ENCODE peak calls at places on chromosomes 7 and 10, in five cellular contexts. P is HepG2, U is SK-N-SH, V is GM12878, W is K562. O is an unnamed sample.

GRCh38 chr7:121181357-121181756 is 147.4 kb upstream of the WNT16 start:
- DNase-seq in P (no peak), U (no peak), V (no peak), W (no peak), O (no peak)

GRCh38 chr7:74138945-74139843 is 35.0 kb upstream of the EIF4H start:
- DNase-seq in P (no peak), U (no peak), V (no peak), W (no peak), O (no peak)

GRCh38 chr7:140403878-140404564 is at the start of gene RAB19:
- DNase-seq in P (no peak), U (no peak), V (no peak), W (peak; percentile 45), O (no peak)

GRCh38 chr10:103062854-103063642 is 130.0 kb downstream of the NT5C2 start:
- DNase-seq in P (no peak), U (no peak), V (no peak), W (no peak), O (no peak)

GRCh38 chr10:96292971-96293909 is 11.0 kb upstream of the DNTT start:
- DNase-seq in P (peak; percentile 70), U (peak; percentile 36), V (no peak), W (peak; percentile 33), O (peak; percentile 30)

GRCh38 chr7:146961617-146962016 is 845.0 kb downstream of the CNTNAP2 start:
- DNase-seq in P (no peak), U (no peak), V (no peak), W (no peak), O (peak; percentile 4)

GRCh38 chr7:151110236-151110940 is 24.1 kb downstream of the AGAP3 start:
- DNase-seq in P (no peak), U (peak; percentile 50), V (no peak), W (no peak), O (no peak)

GRCh38 chr10:7667262-7668141 is 736 bp upstream of the ITIH5 start:
- DNase-seq in P (peak; percentile 10), U (peak; percentile 67), V (no peak), W (no peak), O (no peak)

GRCh38 chr7:130486114-130486962 is 5.5 kb upstream of the MEST start:
- DNase-seq in P (peak; percentile 78), U (peak; percentile 36), V (no peak), W (peak; percentile 58), O (peak; percentile 62)

GRCh38 chr7:2870471-2870941 is 26.4 kb upstream of the GNA12 start:
- DNase-seq in P (no peak), U (peak; percentile 29), V (no peak), W (peak; percentile 15), O (peak; percentile 51)

GRCh38 chr7:78323118-78323517 is 524.5 kb downstream of the PHTF2 start:
- DNase-seq in P (no peak), U (no peak), V (no peak), W (no peak), O (no peak)

GRCh38 chr10:24513155-24513554 is 210.5 kb downstream of the ARHGAP21 start:
- DNase-seq in P (no peak), U (no peak), V (no peak), W (peak; percentile 23), O (no peak)

GRCh38 chr10:94567714-94568520 is 22.3 kb downstream of the HELLS start:
- DNase-seq in P (no peak), U (no peak), V (no peak), W (no peak), O (no peak)

GRCh38 chr10:108684431-108684830 is 1238.9 kb downstream of the XPNPEP1 start:
- DNase-seq in P (no peak), U (no peak), V (no peak), W (no peak), O (no peak)

GRCh38 chr10:43852141-43852540 is 203.5 kb upstream of the ZNF32 start:
- DNase-seq in P (no peak), U (no peak), V (no peak), W (no peak), O (no peak)

GRCh38 chr7:11831727-11832495 is at the start of gene THSD7A:
- DNase-seq in P (peak; percentile 7), U (peak; percentile 92), V (no peak), W (no peak), O (peak; percentile 26)

GRCh38 chr7:119522263-119522662 is 750.7 kb upstream of the KCND2 start:
- DNase-seq in P (no peak), U (no peak), V (no peak), W (no peak), O (no peak)

GRCh38 chr10:32419615-32420014 is 26.3 kb upstream of the CCDC7 start:
- DNase-seq in P (no peak), U (no peak), V (no peak), W (no peak), O (no peak)

GRCh38 chr7:101595766-101596537 is 33.1 kb downstream of the MYL10 start:
- DNase-seq in P (no peak), U (no peak), V (no peak), W (no peak), O (no peak)

GRCh38 chr10:81414038-81414437 is 461.0 kb upstream of the NRG3 start:
- DNase-seq in P (no peak), U (no peak), V (no peak), W (no peak), O (no peak)

GRCh38 chr10:51176976-51177690 is 102.8 kb downstream of the PRKG1 start:
- DNase-seq in P (no peak), U (no peak), V (no peak), W (no peak), O (no peak)

GRCh38 chr10:101774589-101775272 is 1.2 kb downstream of the FGF8 start:
- DNase-seq in P (no peak), U (peak; percentile 37), V (no peak), W (no peak), O (no peak)

GRCh38 chr7:139828446-139828845 is 618 bp upstream of the TBXAS1 start:
- DNase-seq in P (no peak), U (no peak), V (no peak), W (no peak), O (no peak)

GRCh38 chr10:15333909-15334649 is 37.0 kb downstream of the FAM171A1 start:
- DNase-seq in P (peak; percentile 96), U (peak; percentile 33), V (no peak), W (no peak), O (no peak)

GRCh38 chr10:72062341-72062740 is 26.0 kb downstream of the SPOCK2 start:
- DNase-seq in P (no peak), U (no peak), V (no peak), W (no peak), O (no peak)

GRCh38 chr7:105230486-105230885 is 158.2 kb downstream of the SRPK2 start:
- DNase-seq in P (no peak), U (no peak), V (no peak), W (no peak), O (no peak)

GRCh38 chr7:106021211-106022067 is 58.4 kb downstream of the CDHR3 start:
- DNase-seq in P (no peak), U (peak; percentile 41), V (no peak), W (no peak), O (no peak)

GRCh38 chr10:69813632-69814031 is 11.9 kb downstream of the COL13A1 start:
- DNase-seq in P (no peak), U (no peak), V (no peak), W (no peak), O (no peak)

GRCh38 chr7:80307251-80307856 is 172.7 kb downstream of the GNAI1 start:
- DNase-seq in P (no peak), U (peak; percentile 15), V (no peak), W (no peak), O (no peak)

GRCh38 chr10:128097783-128098182 is 28.4 kb downstream of the MKI67 start:
- DNase-seq in P (no peak), U (no peak), V (no peak), W (no peak), O (no peak)

GRCh38 chr10:50318129-50318528 is 66.8 kb upstream of the ASAH2 start:
- DNase-seq in P (no peak), U (no peak), V (no peak), W (no peak), O (no peak)

GRCh38 chr7:36972140-36972518 is 247.8 kb upstream of the AOAH start:
- DNase-seq in P (peak; percentile 97), U (no peak), V (no peak), W (no peak), O (no peak)

GRCh38 chr10:3906511-3907111 is 121.6 kb upstream of the KLF6 start:
- DNase-seq in P (peak; percentile 84), U (no peak), V (no peak), W (no peak), O (no peak)

GRCh38 chr10:3902809-3903410 is 117.9 kb upstream of the KLF6 start:
- DNase-seq in P (no peak), U (no peak), V (no peak), W (no peak), O (no peak)

GRCh38 chr10:3907514-3907913 is 122.5 kb upstream of the KLF6 start:
- DNase-seq in P (no peak), U (no peak), V (no peak), W (no peak), O (no peak)

GRCh38 chr10:3902054-3902808 is 117.2 kb upstream of the KLF6 start:
- DNase-seq in P (peak; percentile 38), U (no peak), V (peak; percentile 93), W (no peak), O (no peak)

DNA sequence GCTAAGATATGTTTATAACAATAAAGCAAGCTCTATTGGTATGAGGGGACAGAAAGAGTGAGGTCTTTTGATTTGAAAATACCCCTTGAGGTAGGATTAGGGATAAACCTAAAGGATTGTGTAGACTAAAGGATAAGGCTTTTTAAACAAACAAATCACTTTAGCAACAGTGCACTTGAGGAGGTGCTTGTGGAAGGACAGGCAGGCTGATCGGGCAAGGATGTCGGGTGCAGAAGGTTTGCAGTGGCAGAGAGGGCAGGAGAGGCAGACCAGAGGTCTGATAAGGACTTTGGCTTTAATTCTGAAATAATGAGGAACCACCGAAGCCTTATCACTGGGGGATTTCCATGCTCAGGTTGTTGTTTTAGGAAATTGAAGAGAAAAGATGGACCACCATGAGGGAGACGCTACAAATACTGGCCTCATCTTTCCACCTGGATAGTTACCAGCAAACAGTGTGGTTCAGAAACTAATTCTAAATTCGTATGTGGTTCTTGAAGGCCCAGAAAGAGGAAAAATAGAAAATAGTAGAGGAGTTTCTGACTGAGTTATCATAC is 119.5 kb upstream of the KLF6 start:
- DNase-seq in P (no peak), U (no peak), V (no peak), W (no peak), O (no peak)
- TF ChIP-seq CTCF in P (no peak), U (no peak), V (no peak), W (no peak), O (no peak)

GRCh38 chr10:44958196-44958896 is 1.3 kb upstream of the RASSF4 start:
- DNase-seq in P (no peak), U (no peak), V (no peak), W (no peak), O (no peak)
- TF ChIP-seq REST in P (no peak), U (no peak), V (no peak), W (no peak), O (no peak)

GRCh38 chr7:39415091-39415820 is 150.9 kb upstream of the YAE1 start:
- DNase-seq in P (no peak), U (no peak), V (no peak), W (no peak), O (no peak)
- TF ChIP-seq GABPA in P (no peak), U (no peak), V (no peak), W (no peak), O (no peak)

DNA sequence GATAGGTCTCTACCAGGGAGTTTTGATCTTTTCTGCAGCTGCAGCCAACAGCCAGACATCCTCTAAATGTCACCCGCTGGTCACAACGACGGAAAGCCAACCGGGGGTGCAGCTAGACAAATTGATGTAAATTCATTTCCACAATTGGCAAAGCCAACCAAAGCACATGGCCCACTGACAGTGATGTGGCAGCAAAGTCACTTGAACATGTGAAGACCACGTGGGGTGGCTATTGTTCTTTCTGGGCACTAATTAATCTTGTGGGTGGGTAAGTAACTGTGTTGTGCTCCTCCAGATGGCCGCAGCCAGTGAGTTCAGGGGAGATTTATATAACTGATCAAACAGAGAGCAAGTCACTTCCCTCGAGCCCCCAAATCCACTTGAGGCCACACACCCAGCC is 354.1 kb downstream of the ANKRD30A start:
- DNase-seq in P (no peak), U (no peak), V (no peak), W (no peak), O (no peak)
- TF ChIP-seq CTCF in P (no peak), U (no peak), V (no peak), W (no peak), O (no peak)